ENCODE peak calls at places on chromosomes 6 and 20, in four cellular contexts. R is neuronal stem cell, Z is trophoblast cell, S is IMR-90. T is an unnamed sample.

GRCh38 chr6:145815351-145815772 is 767 bp upstream of the FBXO30 start:
- DNase-seq in R (no peak), S (peak), Z (peak), T (peak)

GRCh38 chr6:156934054-156934424 is 156.9 kb downstream of the ARID1B start:
- DNase-seq in R (no peak), S (no peak), Z (no peak), T (no peak)

GRCh38 chr6:158008894-158009891 is 27.5 kb downstream of the SYNJ2 start:
- DNase-seq in Z (no peak), R (no peak), S (peak), T (no peak)

GRCh38 chr6:39666706-39667489 is 58.3 kb downstream of the KIF6 start:
- DNase-seq in Z (no peak), R (no peak), S (no peak), T (peak)

GRCh38 chr6:65557224-65557623 is 149.8 kb downstream of the EYS start:
- DNase-seq in Z (peak), R (no peak), S (no peak), T (no peak)

GRCh38 chr20:2130668-2131067 is 29.0 kb downstream of the STK35 start:
- DNase-seq in R (no peak), Z (no peak), S (no peak), T (peak)

GRCh38 chr6:162777091-162777490 is 49.3 kb downstream of the PACRG start:
- DNase-seq in Z (no peak), R (no peak), S (no peak), T (no peak)

GRCh38 chr6:99868074-99868702 is 125.8 kb downstream of the MCHR2 start:
- DNase-seq in S (peak), R (peak), Z (peak), T (peak)

GRCh38 chr6:2839982-2840793 is 1.5 kb downstream of the SERPINB1 start:
- DNase-seq in Z (no peak), R (no peak), S (no peak), T (no peak)

GRCh38 chr6:26327450-26328264 is 37.3 kb upstream of the BTN3A2 start:
- DNase-seq in R (no peak), Z (peak), S (peak), T (peak)

GRCh38 chr20:57627972-57628650 is 7.9 kb upstream of the ZBP1 start:
- DNase-seq in S (peak), Z (no peak), R (no peak), T (no peak)

GRCh38 chr20:5910192-5910591 is 40.1 kb downstream of the TRMT6 start:
- DNase-seq in R (no peak), Z (no peak), S (no peak), T (no peak)

GRCh38 chr6:142821164-142821716 is 123.7 kb downstream of the HIVEP2 start:
- DNase-seq in Z (no peak), R (no peak), S (no peak), T (no peak)

GRCh38 chr6:139883776-139884175 is 509.3 kb upstream of the CITED2 start:
- DNase-seq in S (peak), Z (no peak), R (no peak), T (no peak)

GRCh38 chr6:89970609-89971337 is 76.5 kb downstream of the GJA10 start:
- DNase-seq in S (peak), R (peak), Z (peak), T (no peak)

GRCh38 chr6:142294681-142295080 is 7.1 kb upstream of the ADGRG6 start:
- DNase-seq in Z (no peak), S (no peak), R (no peak), T (no peak)

GRCh38 chr20:10172998-10173655 is 45.5 kb upstream of the SNAP25 start:
- DNase-seq in Z (no peak), R (no peak), S (no peak), T (no peak)

GRCh38 chr20:63859166-63859699 is 2.1 kb upstream of the ABHD16B start:
- DNase-seq in Z (no peak), S (no peak), R (no peak), T (no peak)

GRCh38 chr6:170489836-170490235 is 63.3 kb downstream of the PSMB1 start:
- DNase-seq in Z (no peak), S (no peak), R (no peak), T (no peak)

GRCh38 chr6:158574800-158575199 is 14.9 kb downstream of the TMEM181 start:
- DNase-seq in S (no peak), R (no peak), Z (no peak), T (no peak)

GRCh38 chr6:129643968-129644367 is 66.0 kb downstream of the ARHGAP18 start:
- DNase-seq in S (no peak), R (no peak), Z (no peak), T (no peak)

GRCh38 chr20:53635189-53635588 is 41.5 kb upstream of the ZNF217 start:
- DNase-seq in R (no peak), Z (no peak), S (no peak), T (no peak)

GRCh38 chr6:56992053-56992452 is 37.1 kb downstream of the BEND6 start:
- DNase-seq in Z (no peak), R (no peak), S (no peak), T (no peak)

GRCh38 chr6:45655630-45656422 is 278.1 kb upstream of the SUPT3H start:
- DNase-seq in Z (peak), S (peak), R (no peak), T (no peak)
- H4K91ac ChIP-seq in Z (peak), S (peak), R (no peak), T (no peak)

GRCh38 chr20:23122959-23123655 is 37.0 kb upstream of the CD93 start:
- DNase-seq in Z (no peak), S (no peak), R (no peak), T (no peak)
- H4K91ac ChIP-seq in Z (no peak), S (no peak), R (no peak), T (no peak)

DNA sequence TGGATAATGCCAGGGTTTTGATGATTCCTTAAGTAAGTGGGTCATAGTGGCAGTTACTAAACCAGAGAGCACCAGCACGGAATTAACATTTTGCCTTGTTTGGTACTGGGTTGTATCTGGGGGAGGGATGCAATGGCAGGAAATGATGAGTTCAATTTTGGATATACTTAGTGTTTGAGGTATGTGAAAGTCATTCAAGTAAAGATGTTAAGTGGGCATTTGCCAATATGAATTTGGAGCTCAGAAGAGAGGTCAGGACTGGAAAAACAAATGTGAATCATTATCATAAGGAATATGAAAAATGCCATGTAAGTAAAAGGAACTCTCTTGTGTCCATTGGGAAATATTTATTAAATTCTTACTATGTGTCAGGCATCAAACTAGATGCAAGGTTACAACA is 6.2 kb downstream of the PXT1 start:
- DNase-seq in R (no peak), Z (no peak), S (peak), T (no peak)
- H4K91ac ChIP-seq in R (no peak), Z (no peak), S (no peak), T (no peak)

DNA sequence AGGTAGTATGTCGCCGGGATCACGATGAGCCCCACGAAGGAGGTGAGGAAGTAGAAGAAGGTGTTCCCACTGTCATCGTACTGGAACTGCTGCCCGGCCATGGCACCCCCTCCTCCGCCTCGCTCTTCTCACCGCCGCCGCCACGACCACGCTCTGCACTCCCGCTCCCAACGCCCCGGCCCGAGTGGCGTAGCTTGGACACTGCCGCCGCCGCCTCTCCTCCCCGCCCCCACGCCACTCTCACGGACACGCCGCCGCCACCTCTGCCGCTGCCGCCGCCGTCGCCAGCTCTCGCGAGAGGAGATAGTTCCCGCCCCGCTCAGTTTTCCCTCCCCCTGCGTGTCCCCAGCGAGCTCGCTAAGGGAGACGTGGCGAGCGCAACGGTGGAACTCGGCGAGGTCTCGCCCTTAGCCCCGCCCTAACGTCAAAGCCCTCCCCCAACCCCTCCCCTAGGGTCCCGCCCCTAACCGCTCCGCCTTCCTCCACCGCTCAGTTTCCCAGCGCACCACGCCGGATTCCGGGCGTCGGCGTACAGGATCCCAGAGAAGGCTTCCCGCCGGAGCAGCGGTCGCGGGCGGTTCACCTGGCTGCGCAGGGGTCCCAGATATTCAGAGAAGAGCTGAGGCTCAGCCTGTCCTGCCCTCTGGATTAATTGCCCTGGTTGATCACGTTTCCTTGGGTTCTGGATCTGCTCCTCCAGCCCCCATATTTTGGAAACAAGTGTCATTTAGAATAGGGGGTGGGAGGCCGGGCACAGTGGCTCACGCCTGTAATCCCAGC is at the start of gene SEC63:
- DNase-seq in R (peak), S (peak), Z (peak), T (peak)
- H4K91ac ChIP-seq in R (no peak), S (peak), Z (peak), T (no peak)